ENCODE peak calls at places on chromosomes 5 and 9, in four cellular contexts. P, M, D and W are unnamed samples.

GRCh38 chr9:136133191-136133958 is 14.7 kb upstream of the TMEM250 start:
- DNase-seq in D (no peak), P (no peak), M (no peak), W (peak; percentile 89)

GRCh38 chr9:94869415-94869838 is 142.9 kb downstream of the AOPEP start:
- DNase-seq in M (no peak), P (peak; percentile 85), D (no peak), W (no peak)

GRCh38 chr9:89234636-89235035 is 56.0 kb upstream of the SHC3 start:
- DNase-seq in D (no peak), M (no peak), P (peak; percentile 39), W (no peak)

GRCh38 chr5:107864793-107865192 is 194.1 kb upstream of the EFNA5 start:
- DNase-seq in P (peak; percentile 7), M (no peak), D (no peak), W (no peak)

GRCh38 chr9:109755040-109755439 is 25.0 kb upstream of the PALM2AKAP2 start:
- DNase-seq in D (no peak), M (no peak), P (no peak), W (no peak)

GRCh38 chr5:123997354-123998215 is 485.6 kb downstream of the CSNK1G3 start:
- DNase-seq in P (no peak), M (no peak), D (no peak), W (no peak)

GRCh38 chr5:18433336-18433735 is 799.1 kb downstream of the TAF11L14 start:
- DNase-seq in D (no peak), M (no peak), P (no peak), W (no peak)

GRCh38 chr5:169850407-169850806 is 129.9 kb downstream of the INSYN2B start:
- DNase-seq in D (no peak), P (peak; percentile 30), M (no peak), W (no peak)

GRCh38 chr5:97838214-97838613 is 655.2 kb upstream of the RIOK2 start:
- DNase-seq in P (peak; percentile 6), M (no peak), D (no peak), W (no peak)

GRCh38 chr5:75007537-75007847 is 44.9 kb downstream of the GCNT4 start:
- DNase-seq in P (no peak), M (no peak), D (no peak), W (no peak)

GRCh38 chr5:163916376-163916775 is 411.0 kb downstream of the MAT2B start:
- DNase-seq in M (no peak), D (no peak), P (no peak), W (no peak)

GRCh38 chr9:135687216-135687615 is 12.1 kb downstream of the SOHLH1 start:
- DNase-seq in P (no peak), D (no peak), M (no peak), W (no peak)

GRCh38 chr9:126797903-126798302 is 6.9 kb upstream of the ZBTB43 start:
- DNase-seq in M (no peak), P (no peak), D (no peak), W (no peak)

GRCh38 chr9:75083188-75083976 is 4.6 kb downstream of the NMRK1 start:
- DNase-seq in M (peak; percentile 62), D (peak; percentile 12), P (no peak), W (no peak)

GRCh38 chr5:38555354-38556114 is 912 bp downstream of the LIFR start:
- DNase-seq in D (no peak), M (no peak), P (no peak), W (no peak)

GRCh38 chr5:54632131-54632551 is 114.6 kb downstream of the SNX18 start:
- DNase-seq in M (no peak), P (no peak), D (no peak), W (no peak)

GRCh38 chr9:133341369-133342082 is 5.5 kb upstream of the SURF6 start:
- DNase-seq in P (no peak), D (no peak), M (peak; percentile 52), W (no peak)

GRCh38 chr5:131230406-131230805 is 33.4 kb upstream of the CDC42SE2 start:
- DNase-seq in P (peak; percentile 23), M (no peak), D (no peak), W (no peak)

GRCh38 chr5:127664082-127664481 is 15.2 kb downstream of the CTXN3 start:
- DNase-seq in M (no peak), P (no peak), D (no peak), W (no peak)

GRCh38 chr5:176660530-176660859 is 13.2 kb downstream of the TSPAN17 start:
- DNase-seq in D (no peak), P (no peak), M (no peak), W (no peak)

GRCh38 chr5:174327317-174327864 is 281.9 kb downstream of the NSG2 start:
- DNase-seq in P (peak; percentile 78), D (peak; percentile 6), M (peak; percentile 51), W (peak; percentile 35)

GRCh38 chr9:136197930-136198604 is 6.9 kb downstream of the LHX3 start:
- DNase-seq in P (no peak), D (no peak), M (no peak), W (no peak)

GRCh38 chr9:92668746-92669526 is 995 bp downstream of the IPPK start:
- DNase-seq in P (peak; percentile 50), D (no peak), M (peak; percentile 76), W (no peak)

GRCh38 chr5:135626636-135627035 is 47.8 kb upstream of the CXCL14 start:
- DNase-seq in P (no peak), M (no peak), D (no peak), W (no peak)

DNA sequence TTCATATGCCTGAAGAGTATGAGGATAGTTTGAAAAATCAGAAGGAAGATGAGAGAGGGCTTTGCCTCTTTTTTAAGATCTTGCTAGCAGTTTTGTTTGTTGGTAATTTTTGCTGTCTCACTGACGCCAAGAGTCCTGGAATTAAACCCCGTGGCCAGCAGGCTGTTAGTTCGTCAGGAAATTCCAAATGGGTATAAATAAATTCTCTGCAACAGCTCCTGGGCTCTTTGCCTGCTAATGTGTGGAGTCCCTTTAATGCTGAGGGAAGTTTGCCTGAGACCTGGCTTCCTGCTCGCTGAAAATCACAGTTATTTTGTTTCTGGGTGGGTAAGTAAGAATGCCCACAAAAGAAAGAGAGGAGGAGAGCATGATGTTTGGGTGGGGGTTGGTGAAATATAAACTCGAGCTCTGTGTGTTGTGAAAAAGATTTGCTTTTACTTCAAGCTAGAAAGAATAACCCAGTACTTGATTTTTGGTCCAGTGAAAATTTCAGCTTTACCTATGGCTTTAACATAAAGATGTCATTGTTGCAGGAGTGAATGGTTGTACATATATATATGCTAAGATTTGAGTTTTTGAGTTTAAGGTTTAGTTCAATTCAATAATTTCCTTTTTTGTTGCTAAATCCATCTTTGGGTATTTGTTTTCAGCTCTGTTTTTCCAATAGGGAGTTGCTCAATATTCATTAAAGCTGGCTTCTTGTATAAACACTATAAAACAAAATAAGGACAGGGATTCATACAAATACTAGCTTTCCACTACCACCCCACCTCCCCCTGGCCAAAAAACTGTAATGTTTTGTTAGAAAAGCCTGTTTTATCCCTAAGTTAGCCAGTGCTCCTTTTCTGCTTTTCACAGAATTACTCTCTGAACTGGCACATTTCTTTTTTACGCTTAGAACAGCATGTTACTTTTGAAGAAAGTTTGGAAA is 147.8 kb upstream of the DMRT1 start:
- DNase-seq in M (no peak), P (no peak), D (no peak), W (no peak)
- TF ChIP-seq CTCF in M (no peak), P (no peak), D (no peak), W (no peak)

GRCh38 chr5:129096382-129096991 is 1.9 kb downstream of the ISOC1 start:
- DNase-seq in M (no peak), P (peak; percentile 9), D (no peak), W (no peak)
- TF ChIP-seq CTCF in M (no peak), P (no peak), D (no peak), W (no peak)

GRCh38 chr5:78251663-78252284 is 42.7 kb downstream of the AP3B1 start:
- DNase-seq in P (no peak), M (no peak), D (no peak), W (no peak)
- TF ChIP-seq CTCF in P (no peak), M (no peak), D (no peak), W (no peak)

GRCh38 chr5:156500755-156501154 is 173.8 kb downstream of the SGCD start:
- DNase-seq in D (no peak), P (no peak), M (no peak), W (no peak)
- TF ChIP-seq CTCF in D (no peak), P (no peak), M (no peak), W (no peak)